ENCODE peak calls at places on chromosomes 11 and 22, in ten cellular contexts. Q is NCI-H2029 treated with DMSO at 0.1 percent for 48 hours; J is AG09309; U is MCF 10A; N is KBM-7; B is activated T-cell treated with anti-CD3 and anti-CD28 coated beads for 1 hour; X is RPMI8226; F is activated CD4-positive, alpha-beta T cell treated with anti-CD3 and anti-CD28 coated beads, Interleukin-2, amount 50 U/mL, for 24 hours; K is NCI-H460; T is iPS-NIHi11. G is an unnamed sample.

GRCh38 chr22:46791201-46791731 is 28.8 kb downstream of the TBC1D22A start:
- DNase-seq in K (no peak), B (peak; percentile 64), T (no peak), Q (no peak), N (peak; percentile 88), X (no peak), F (peak; percentile 76), J (no peak), U (peak; percentile 9), G (peak; percentile 49)

GRCh38 chr22:50444663-50445062 is 30.2 kb downstream of the SBF1 start:
- DNase-seq in B (no peak), N (no peak), F (no peak), K (no peak), T (no peak), X (no peak), Q (no peak), U (peak; percentile 37), J (peak; percentile 20), G (peak; percentile 49)

GRCh38 chr11:5245155-5245554 is 4.5 kb downstream of the HBG1 start:
- DNase-seq in T (no peak), Q (no peak), B (no peak), J (no peak), U (no peak), K (no peak), X (no peak), F (no peak), N (no peak), G (no peak)

GRCh38 chr22:38653741-38654140 is 2.5 kb downstream of the FAM227A start:
- DNase-seq in B (no peak), X (no peak), U (no peak), Q (no peak), N (no peak), F (no peak), K (no peak), T (no peak), J (no peak), G (no peak)

GRCh38 chr11:69086152-69086551 is 37.4 kb downstream of the TPCN2 start:
- DNase-seq in J (no peak), N (no peak), T (no peak), Q (no peak), F (no peak), B (no peak), U (no peak), K (no peak), X (no peak), G (no peak)

GRCh38 chr11:123560001-123560400 is 94.4 kb downstream of the SCN3B start:
- DNase-seq in U (no peak), Q (peak; percentile 30), N (no peak), T (no peak), F (no peak), X (peak; percentile 64), K (no peak), B (no peak), J (peak; percentile 84), G (peak; percentile 83)

GRCh38 chr11:75386912-75387311 is 12.4 kb upstream of the RPS3 start:
- DNase-seq in F (no peak), B (no peak), J (no peak), K (no peak), U (no peak), X (no peak), Q (no peak), N (no peak), T (no peak), G (no peak)

GRCh38 chr11:60040109-60040508 is at the start of gene OOSP2:
- DNase-seq in F (no peak), B (no peak), K (no peak), Q (no peak), J (no peak), X (no peak), T (no peak), N (no peak), U (no peak), G (no peak)

GRCh38 chr11:93234602-93235207 is 36.9 kb upstream of the SLC36A4 start:
- DNase-seq in T (peak; percentile 79), F (peak; percentile 64), Q (peak; percentile 73), J (peak; percentile 52), U (peak; percentile 80), X (peak; percentile 77), B (peak; percentile 45), N (peak; percentile 68), K (peak; percentile 69), G (peak; percentile 95)

GRCh38 chr11:69344570-69345145 is 50.7 kb downstream of the MYEOV start:
- DNase-seq in X (no peak), F (no peak), N (no peak), Q (no peak), B (no peak), J (no peak), K (no peak), T (no peak), U (no peak), G (no peak)

GRCh38 chr11:122071680-122072321 is 44.2 kb downstream of the BLID start:
- DNase-seq in X (no peak), F (no peak), U (no peak), Q (no peak), B (no peak), T (peak; percentile 27), K (no peak), N (no peak), J (no peak), G (no peak)

G was measured in Karpas-422.